ENCODE peak calls at places on chromosome 17, in nine cellular contexts. J is tibial artery; S is psoas muscle; T is CD8-positive, alpha-beta memory T cell; D is colonic mucosa; N is heart left ventricle; Q is neural progenitor cell; L is endodermal cell; U is A549. A is an unnamed sample. For H3K4me1, the result is how much of the 10 kb centered on the place peaks cover.

GRCh38 chr17:81090361-81091133 is 55.6 kb downstream of the BAIAP2 start:
- DNase-seq in L (peak), S (peak), U (peak), N (peak), J (peak), T (no peak), D (peak), Q (peak), A (peak)

GRCh38 chr17:10631048-10631700 is 25.9 kb downstream of the MYH3 start:
- DNase-seq in J (no peak), S (no peak), D (peak), N (no peak), L (peak), Q (peak), U (peak), T (no peak), A (no peak)

GRCh38 chr17:79737046-79737921 is 6.5 kb downstream of the ENPP7 start:
- DNase-seq in N (no peak), U (no peak), T (no peak), Q (no peak), S (no peak), L (no peak), J (no peak), D (no peak), A (peak)

GRCh38 chr17:36888236-36888957 is 48.9 kb upstream of the LHX1 start:
- DNase-seq in L (no peak), T (no peak), S (no peak), N (no peak), J (no peak), U (no peak), D (no peak), Q (peak), A (no peak)

GRCh38 chr17:74190154-74190553 is 13.3 kb upstream of the RPL38 start:
- DNase-seq in T (no peak), U (peak), L (peak), D (no peak), Q (peak), N (no peak), S (no peak), J (no peak), A (no peak)

GRCh38 chr17:30573603-30574175 is 96.5 kb downstream of the GOSR1 start:
- DNase-seq in D (no peak), U (no peak), T (no peak), Q (no peak), S (no peak), N (no peak), J (no peak), L (peak), A (no peak)

GRCh38 chr17:57309479-57309878 is 53.2 kb downstream of the MSI2 start:
- DNase-seq in J (no peak), Q (no peak), U (no peak), T (no peak), S (no peak), L (no peak), D (no peak), N (no peak), A (no peak)

GRCh38 chr17:77872199-77872598 is 86.3 kb upstream of the TNRC6C start:
- DNase-seq in T (peak), Q (no peak), S (no peak), D (no peak), J (no peak), U (no peak), L (no peak), N (peak), A (no peak)

GRCh38 chr17:39194985-39195524 is 2.4 kb downstream of the CACNB1 start:
- DNase-seq in S (no peak), L (peak), N (no peak), D (no peak), U (no peak), Q (peak), J (no peak), T (no peak), A (peak)
- H3K4me1 ChIP-seq in S (under half), L (under half), N (under half), D (under half), U (under half), Q (under half), J (under half), T (under half), A (under half)

GRCh38 chr17:39666231-39666600 is 1.1 kb downstream of the TCAP start:
- DNase-seq in N (no peak), S (no peak), J (no peak), T (no peak), L (no peak), Q (no peak), U (peak), D (no peak), A (no peak)
- H3K4me1 ChIP-seq in N (half or more), S (half or more), J (under half), T (under half), L (under half), Q (under half), U (half or more), D (under half), A (under half)

GRCh38 chr17:82213251-82214011 is 789 bp upstream of the CCDC57 start:
- DNase-seq in Q (peak), N (peak), L (peak), S (peak), J (no peak), U (peak), T (peak), D (no peak), A (peak)
- H3K4me1 ChIP-seq in Q (under half), N (under half), L (under half), S (under half), J (under half), U (half or more), T (under half), D (under half), A (under half)

GRCh38 chr17:48429156-48429555 is 858 bp downstream of the SKAP1 start:
- DNase-seq in N (no peak), Q (no peak), J (no peak), S (no peak), D (no peak), L (peak), U (no peak), T (peak), A (no peak)
- H3K4me1 ChIP-seq in N (under half), Q (under half), J (under half), S (under half), D (under half), L (under half), U (under half), T (half or more), A (under half)

GRCh38 chr17:40312131-40312731 is 3.3 kb downstream of the RARA start:
- DNase-seq in S (peak), N (peak), T (no peak), Q (no peak), U (no peak), D (no peak), J (peak), L (no peak), A (no peak)

GRCh38 chr17:40311575-40311974 is 2.6 kb downstream of the RARA start:
- DNase-seq in L (no peak), N (peak), J (peak), D (peak), T (no peak), Q (no peak), S (peak), U (no peak), A (peak)

GRCh38 chr17:40314557-40314953 is 5.6 kb downstream of the RARA start:
- DNase-seq in Q (no peak), N (peak), J (peak), U (peak), S (peak), T (peak), L (peak), D (peak), A (peak)

GRCh38 chr17:40313660-40314556 is 4.9 kb downstream of the RARA start:
- DNase-seq in T (no peak), J (no peak), L (no peak), S (no peak), D (no peak), Q (no peak), U (peak), N (peak), A (no peak)

DNA sequence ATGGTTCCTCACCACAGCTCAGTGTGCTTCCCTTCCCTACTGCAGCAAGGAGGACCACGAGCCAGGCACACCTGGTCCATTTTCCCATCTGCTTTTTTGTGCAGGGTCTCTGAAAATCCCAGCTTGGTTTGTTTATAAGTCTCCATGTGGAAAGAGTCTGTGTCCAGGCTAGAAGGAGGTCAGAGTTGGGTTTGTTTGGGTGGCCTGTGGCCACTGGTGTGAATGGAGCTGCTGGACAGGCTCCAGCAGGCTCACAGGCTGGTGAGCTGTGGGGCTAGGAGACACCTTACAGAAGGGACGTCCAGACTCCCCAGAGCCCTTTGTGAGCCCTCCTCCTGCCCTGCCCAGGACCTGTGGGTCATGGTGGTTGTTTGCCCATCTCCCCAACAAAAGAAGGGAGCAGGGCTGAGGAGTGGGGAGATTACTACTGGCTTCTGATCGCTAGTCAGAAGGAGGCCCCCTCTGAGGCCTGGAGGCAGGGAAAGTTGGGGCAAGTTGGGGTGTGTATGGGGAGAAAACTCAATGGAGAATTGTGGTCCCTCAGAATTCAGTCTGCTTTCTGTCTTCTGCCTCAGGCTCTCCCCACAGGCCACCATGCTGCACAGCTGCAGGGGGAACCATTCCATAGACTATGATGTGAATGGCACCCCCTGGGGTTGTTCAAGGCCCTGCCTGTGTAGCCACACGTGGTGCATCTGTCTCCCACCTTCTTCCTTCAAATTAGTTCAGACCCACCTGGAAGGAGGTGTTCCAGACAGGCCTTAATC is 4.1 kb downstream of the RARA start:
- DNase-seq in J (no peak), T (no peak), L (no peak), N (no peak), Q (no peak), D (no peak), U (no peak), S (no peak), A (no peak)
- H3K4me1 ChIP-seq in J (under half), T (half or more), L (under half), N (half or more), Q (half or more), D (under half), U (half or more), S (half or more), A (under half)

GRCh38 chr17:61408151-61409041 is 8.8 kb downstream of the TBX2 start:
- DNase-seq in J (peak), S (no peak), Q (peak), N (no peak), L (peak), U (no peak), T (no peak), D (no peak), A (peak)
- H3K4me1 ChIP-seq in J (under half), S (under half), Q (under half), N (half or more), L (under half), U (under half), T (under half), D (under half), A (under half)

GRCh38 chr17:14320734-14321475 is 20.0 kb downstream of the HS3ST3B1 start:
- DNase-seq in D (no peak), N (no peak), T (no peak), L (peak), S (no peak), U (no peak), J (no peak), Q (peak), A (no peak)

GRCh38 chr17:14318109-14318905 is 17.4 kb downstream of the HS3ST3B1 start:
- DNase-seq in Q (no peak), L (peak), D (no peak), N (no peak), T (no peak), U (no peak), J (no peak), S (no peak), A (no peak)

GRCh38 chr17:14320098-14320497 is 19.2 kb downstream of the HS3ST3B1 start:
- DNase-seq in D (no peak), J (no peak), L (peak), T (no peak), Q (no peak), S (no peak), N (no peak), U (no peak), A (no peak)

GRCh38 chr17:14317383-14317782 is 16.5 kb downstream of the HS3ST3B1 start:
- DNase-seq in D (no peak), Q (peak), U (no peak), T (no peak), L (peak), J (no peak), N (no peak), S (no peak), A (no peak)

DNA sequence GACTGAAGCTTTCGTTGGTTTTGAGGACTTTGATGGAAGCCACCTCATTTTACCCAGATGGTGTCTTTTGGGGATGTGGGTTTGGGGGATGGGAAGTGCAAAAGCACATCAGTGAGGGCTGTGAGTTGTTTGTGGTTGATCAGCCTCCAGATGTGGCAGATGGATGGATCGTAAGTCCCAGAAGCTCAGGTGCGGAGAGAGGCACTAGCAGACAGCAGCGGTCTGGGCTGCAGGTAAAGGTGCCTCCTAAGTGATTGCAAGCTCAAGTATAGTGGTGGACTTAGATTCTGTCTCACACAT is 18.0 kb downstream of the HS3ST3B1 start:
- DNase-seq in T (no peak), J (no peak), S (no peak), L (peak), Q (no peak), U (no peak), D (no peak), N (no peak), A (no peak)
- H3K4me1 ChIP-seq in T (half or more), J (under half), S (under half), L (under half), Q (half or more), U (under half), D (under half), N (under half), A (under half)

GRCh38 chr17:4501295-4501949 is 2.7 kb downstream of the SPNS2 start:
- DNase-seq in S (no peak), U (no peak), N (no peak), Q (no peak), D (no peak), L (no peak), T (no peak), J (no peak), A (no peak)
- H3K4me1 ChIP-seq in S (under half), U (under half), N (half or more), Q (under half), D (under half), L (under half), T (under half), J (under half), A (under half)